ENCODE peak calls at places on chromosomes 2 and 18, in nine cellular contexts. Q is amniotic stem cell; G is NCI-H2171 treated with DMSO at 0.1 percent for 48 hours; X is left kidney; H is A549; K is H4; M is activated CD4-positive, alpha-beta T cell treated with anti-CD3 and anti-CD28 coated beads for 24 hours; L is bronchial epithelial cell; U is NCI-H2081. Y is an unnamed sample.

GRCh38 chr2:43345391-43345813 is 119.0 kb upstream of the ZFP36L2 start:
- DNase-seq in Q (no peak), H (no peak), M (no peak), L (no peak), K (peak), U (no peak), X (peak), G (peak), Y (no peak)

GRCh38 chr2:121530563-121531334 is at the start of gene RNU4ATAC:
- DNase-seq in M (peak), G (peak), H (peak), X (peak), L (peak), Q (peak), K (peak), U (peak), Y (peak)

GRCh38 chr2:197184959-197185586 is 125.5 kb downstream of the ANKRD44 start:
- DNase-seq in H (no peak), G (no peak), M (no peak), L (peak), U (no peak), K (peak), Q (no peak), X (peak), Y (no peak)

GRCh38 chr18:76592096-76592495 is 97.1 kb upstream of the ZNF516 start:
- DNase-seq in X (no peak), L (no peak), U (no peak), H (no peak), G (no peak), Q (no peak), M (no peak), K (no peak), Y (no peak)

GRCh38 chr2:164595031-164595430 is 26.3 kb downstream of the GRB14 start:
- DNase-seq in U (no peak), Q (no peak), L (no peak), M (no peak), H (no peak), X (no peak), G (no peak), K (no peak), Y (no peak)

GRCh38 chr2:174752403-174753037 is 11.8 kb downstream of the CHRNA1 start:
- DNase-seq in U (no peak), H (no peak), X (no peak), Q (no peak), G (peak), K (no peak), M (no peak), L (peak), Y (no peak)

GRCh38 chr2:75493230-75493629 is 67.5 kb downstream of the EVA1A start:
- DNase-seq in X (no peak), Q (no peak), L (no peak), M (no peak), G (no peak), H (no peak), K (no peak), U (no peak), Y (no peak)

GRCh38 chr2:27544143-27544821 is 38.6 kb upstream of the ZNF512 start:
- DNase-seq in U (no peak), X (no peak), H (no peak), G (no peak), Q (no peak), L (no peak), K (no peak), M (no peak), Y (no peak)

GRCh38 chr2:112020561-112020960 is 34.5 kb upstream of the TMEM87B start:
- DNase-seq in H (no peak), U (no peak), K (no peak), G (no peak), Q (no peak), X (no peak), M (no peak), L (no peak), Y (no peak)

GRCh38 chr2:23635666-23636340 is 250.8 kb downstream of the KLHL29 start:
- DNase-seq in L (no peak), Q (no peak), M (no peak), G (no peak), X (no peak), K (no peak), H (no peak), U (no peak), Y (no peak)

GRCh38 chr2:39875914-39876267 is 96.8 kb upstream of the THUMPD2 start:
- DNase-seq in M (no peak), X (no peak), G (no peak), Q (no peak), U (no peak), L (no peak), H (no peak), K (peak), Y (no peak)

GRCh38 chr2:54384301-54385035 is 71.7 kb upstream of the SPTBN1 start:
- DNase-seq in M (no peak), H (no peak), X (no peak), Q (no peak), G (no peak), K (no peak), L (no peak), U (no peak), Y (no peak)

GRCh38 chr2:28821295-28821958 is 10.8 kb downstream of the SPDYA start:
- DNase-seq in L (peak), M (peak), H (peak), G (peak), Q (no peak), K (peak), X (peak), U (peak), Y (peak)

GRCh38 chr2:138744709-138745108 is 35.5 kb downstream of the NXPH2 start:
- DNase-seq in L (no peak), X (peak), Q (no peak), K (no peak), G (peak), H (no peak), U (no peak), M (no peak), Y (no peak)

GRCh38 chr2:854460-854859 is 96.2 kb upstream of the SNTG2 start:
- DNase-seq in L (no peak), M (peak), U (peak), G (peak), Q (no peak), X (peak), K (no peak), H (peak), Y (peak)

GRCh38 chr2:28588231-28588725 is 92.4 kb downstream of the PLB1 start:
- DNase-seq in U (no peak), H (no peak), G (no peak), M (no peak), L (no peak), K (no peak), X (no peak), Q (no peak), Y (no peak)

GRCh38 chr2:96733931-96734330 is 5.9 kb downstream of the LMAN2L start:
- DNase-seq in L (no peak), Q (no peak), X (no peak), K (no peak), U (no peak), H (no peak), G (no peak), M (no peak), Y (no peak)

GRCh38 chr18:73688851-73689659 is 458.6 kb downstream of the FBXO15 start:
- DNase-seq in U (no peak), L (peak), H (no peak), Q (peak), M (no peak), K (no peak), G (no peak), X (peak), Y (no peak)

GRCh38 chr2:206232287-206233035 is 42.0 kb upstream of the ZDBF2 start:
- DNase-seq in X (peak), L (no peak), Q (no peak), G (peak), H (no peak), M (no peak), U (peak), K (no peak), Y (no peak)